ENCODE peak calls at places on chromosomes 7 and 10, in ten cellular contexts. T, L, H, O, P, I, S, M, B and V are unnamed samples.
A peak's percentile ranks its signal among the peaks of the same experiment; 100 is the strongest.

GRCh38 chr7:42624471-42624870 is 287.4 kb downstream of the C7orf25 start:
- DNase-seq in H (peak; percentile 39), S (peak; percentile 21), M (no peak), P (no peak), O (peak; percentile 59), I (no peak), T (no peak), L (no peak), B (no peak), V (no peak)

GRCh38 chr10:49618861-49619260 is 5.0 kb downstream of the CHAT start:
- DNase-seq in S (no peak), T (no peak), B (no peak), H (no peak), I (no peak), O (no peak), L (no peak), M (no peak), P (no peak), V (no peak)

GRCh38 chr7:159066816-159067601 is 77.7 kb downstream of the VIPR2 start:
- DNase-seq in T (no peak), M (peak; percentile 15), L (no peak), O (no peak), B (no peak), I (no peak), H (no peak), S (no peak), P (no peak), V (no peak)

GRCh38 chr7:17624379-17624778 is 315.9 kb downstream of the SNX13 start:
- DNase-seq in B (no peak), I (no peak), L (no peak), S (no peak), P (no peak), H (no peak), M (no peak), T (no peak), O (no peak), V (no peak)

GRCh38 chr7:85750454-85750949 is 563.6 kb upstream of the SEMA3D start:
- DNase-seq in L (peak; percentile 37), T (peak; percentile 54), M (peak; percentile 5), O (peak; percentile 57), I (no peak), B (peak; percentile 35), S (peak; percentile 48), H (peak; percentile 21), P (no peak), V (no peak)

GRCh38 chr10:74150151-74151056 is at the start of gene AP3M1:
- DNase-seq in L (peak; percentile 89), T (peak; percentile 90), M (peak; percentile 86), I (peak; percentile 90), H (peak; percentile 84), S (no peak), P (peak; percentile 84), O (peak; percentile 90), B (peak; percentile 88), V (peak; percentile 78)

GRCh38 chr10:76675951-76676587 is 961.5 kb downstream of the KCNMA1 start:
- DNase-seq in I (no peak), O (peak; percentile 14), P (peak; percentile 13), S (peak; percentile 44), L (peak; percentile 28), T (no peak), M (no peak), H (peak; percentile 4), B (peak; percentile 78), V (no peak)

GRCh38 chr7:7175075-7175695 is 7.2 kb upstream of the C1GALT1 start:
- DNase-seq in O (no peak), B (no peak), M (no peak), L (no peak), H (peak; percentile 31), I (no peak), T (no peak), P (no peak), S (peak; percentile 39), V (no peak)

GRCh38 chr7:157901166-157901565 is 564.4 kb downstream of the DNAJB6 start:
- DNase-seq in I (no peak), T (no peak), L (no peak), S (no peak), B (no peak), P (no peak), O (no peak), H (no peak), M (no peak), V (no peak)

GRCh38 chr7:19024261-19024660 is 93.2 kb downstream of the TWIST1 start:
- DNase-seq in L (peak; percentile 15), O (peak; percentile 64), I (no peak), M (no peak), T (no peak), H (peak; percentile 45), S (peak; percentile 87), P (no peak), B (no peak), V (no peak)

GRCh38 chr10:49571419-49571818 is 32.5 kb upstream of the ERCC6 start:
- DNase-seq in P (no peak), B (peak; percentile 43), O (peak; percentile 27), L (peak; percentile 26), I (no peak), T (no peak), S (no peak), M (no peak), H (peak; percentile 49), V (no peak)

GRCh38 chr7:11430112-11430511 is 401.9 kb downstream of the THSD7A start:
- DNase-seq in S (no peak), O (no peak), P (no peak), B (no peak), H (no peak), L (no peak), I (no peak), T (no peak), M (no peak), V (no peak)

GRCh38 chr10:132094581-132095234 is 29.0 kb downstream of the JAKMIP3 start:
- DNase-seq in H (peak; percentile 48), I (no peak), M (no peak), P (no peak), B (no peak), S (no peak), L (peak; percentile 6), T (no peak), O (no peak), V (no peak)

GRCh38 chr10:77417359-77417758 is 220.2 kb downstream of the KCNMA1 start:
- DNase-seq in L (no peak), M (no peak), B (no peak), P (no peak), O (no peak), S (no peak), I (no peak), T (no peak), H (no peak), V (no peak)

GRCh38 chr10:22801759-22802158 is 87.4 kb upstream of the PIP4K2A start:
- DNase-seq in B (no peak), O (no peak), L (no peak), H (no peak), S (no peak), P (no peak), T (no peak), M (no peak), I (no peak), V (no peak)

GRCh38 chr10:110885932-110886674 is 14.4 kb downstream of the PDCD4 start:
- DNase-seq in P (no peak), S (no peak), M (no peak), H (no peak), I (no peak), T (no peak), O (no peak), B (no peak), L (no peak), V (no peak)
- H3K4me3 ChIP-seq in P (no peak overlapping the region), S (no peak overlapping the region), M (no peak overlapping the region), H (no peak overlapping the region), I (no peak overlapping the region), T (no peak overlapping the region), O (no peak overlapping the region), B (no peak overlapping the region), L (no peak overlapping the region), V (no peak overlapping the region)

DNA sequence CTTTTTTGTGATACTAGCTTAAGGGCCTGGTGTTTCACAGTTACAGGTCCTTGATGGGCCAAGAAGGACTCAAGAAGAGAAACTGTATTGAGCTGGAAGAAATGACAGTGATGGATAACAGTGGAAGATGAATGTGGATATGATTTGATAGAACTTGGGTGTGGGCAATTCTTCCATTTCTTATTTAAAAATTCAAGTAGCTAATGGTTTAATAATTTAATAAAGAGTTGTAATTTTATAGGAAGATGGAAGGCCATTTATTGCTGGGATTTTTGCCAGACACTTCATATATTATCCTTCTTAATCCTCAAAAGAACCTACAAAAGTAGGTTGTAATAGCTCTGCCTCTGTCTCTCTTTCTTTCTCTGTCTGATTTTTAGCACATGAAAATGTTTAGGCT is 21.3 kb upstream of the AKR1B1 start:
- DNase-seq in L (no peak), O (no peak), T (no peak), M (no peak), B (no peak), H (no peak), I (no peak), P (no peak), S (no peak), V (no peak)
- H3K4me3 ChIP-seq in L (no peak overlapping the region), O (no peak overlapping the region), T (no peak overlapping the region), M (no peak overlapping the region), B (no peak overlapping the region), H (no peak overlapping the region), I (no peak overlapping the region), P (no peak overlapping the region), S (no peak overlapping the region), V (no peak overlapping the region)

GRCh38 chr10:119423510-119423874 is 119.0 kb downstream of the RGS10 start:
- DNase-seq in M (no peak), B (peak; percentile 58), H (no peak), P (no peak), O (no peak), T (no peak), L (no peak), S (no peak), I (no peak), V (no peak)

GRCh38 chr10:119423911-119424590 is 118.5 kb downstream of the RGS10 start:
- DNase-seq in B (peak; percentile 56), T (no peak), S (no peak), I (no peak), M (no peak), O (no peak), L (no peak), H (no peak), P (no peak), V (no peak)

GRCh38 chr10:119422685-119423509 is 119.6 kb downstream of the RGS10 start:
- DNase-seq in M (no peak), B (peak; percentile 82), T (no peak), H (no peak), I (no peak), O (no peak), S (no peak), L (no peak), P (no peak), V (no peak)

GRCh38 chr10:119420950-119421875 is 121.3 kb downstream of the RGS10 start:
- DNase-seq in I (no peak), H (no peak), M (no peak), P (no peak), L (no peak), S (no peak), O (no peak), T (no peak), B (no peak), V (no peak)

GRCh38 chr10:119421887-119422684 is 120.4 kb downstream of the RGS10 start:
- DNase-seq in O (no peak), P (no peak), H (no peak), L (no peak), B (no peak), T (no peak), M (peak; percentile 77), I (no peak), S (no peak), V (no peak)
- H3K4me3 ChIP-seq in O (no peak overlapping the region), P (no peak overlapping the region), H (no peak overlapping the region), L (no peak overlapping the region), B (no peak overlapping the region), T (no peak overlapping the region), M (no peak overlapping the region), I (no peak overlapping the region), S (no peak overlapping the region), V (no peak overlapping the region)

GRCh38 chr7:114944742-114945625 is 23.1 kb downstream of the MDFIC start:
- DNase-seq in S (peak; percentile 91), M (no peak), I (no peak), B (peak; percentile 53), O (no peak), P (peak; percentile 43), T (peak; percentile 61), H (no peak), L (peak; percentile 63), V (no peak)
- H3K4me3 ChIP-seq in S (peak overlapping the region; percentile 21), M (no peak overlapping the region), I (no peak overlapping the region), B (no peak overlapping the region), O (no peak overlapping the region), P (no peak overlapping the region), T (no peak overlapping the region), H (no peak overlapping the region), L (no peak overlapping the region), V (no peak overlapping the region)